ENCODE peak calls at places on chromosome 2, in seven cellular contexts. R, U, B, E, Z, D and H are unnamed samples.

GRCh38 chr2:117359266-117359970 is 455.1 kb upstream of the DDX18 start:
- DNase-seq in D (no peak), U (no peak), B (no peak), E (no peak), Z (no peak), R (peak), H (no peak)

GRCh38 chr2:219309278-219309677 is at the start of gene PTPRN:
- DNase-seq in B (no peak), E (no peak), D (no peak), R (peak), U (no peak), Z (no peak), H (no peak)

GRCh38 chr2:98461650-98462049 is 17.0 kb downstream of the INPP4A start:
- DNase-seq in E (no peak), U (no peak), Z (no peak), D (no peak), R (no peak), B (peak), H (no peak)

GRCh38 chr2:20015482-20016083 is 3.1 kb upstream of the MATN3 start:
- DNase-seq in Z (peak), B (no peak), E (no peak), R (peak), U (no peak), D (no peak), H (no peak)

GRCh38 chr2:101949304-101949703 is 42.5 kb upstream of the IL1R2 start:
- DNase-seq in U (no peak), Z (peak), R (no peak), D (peak), B (no peak), E (no peak), H (no peak)

GRCh38 chr2:14516844-14517243 is 115.7 kb upstream of the LRATD1 start:
- DNase-seq in Z (no peak), R (no peak), B (no peak), U (peak), D (no peak), E (no peak), H (no peak)

GRCh38 chr2:172438064-172438421 is 10.7 kb downstream of the ITGA6 start:
- DNase-seq in B (no peak), E (no peak), U (no peak), D (peak), R (no peak), Z (peak), H (no peak)

GRCh38 chr2:101673920-101674319 is 23.6 kb upstream of the MAP4K4 start:
- DNase-seq in B (no peak), Z (no peak), R (no peak), E (no peak), U (no peak), D (no peak), H (no peak)

GRCh38 chr2:182142062-182142461 is 156.4 kb downstream of the PPP1R1C start:
- DNase-seq in E (no peak), R (no peak), Z (no peak), B (no peak), D (no peak), U (no peak), H (no peak)

GRCh38 chr2:141878016-141878415 is 252.8 kb downstream of the LRP1B start:
- DNase-seq in B (no peak), Z (no peak), D (no peak), E (no peak), R (no peak), U (no peak), H (no peak)

GRCh38 chr2:236956641-236957040 is 129.0 kb upstream of the COPS8 start:
- DNase-seq in U (no peak), Z (no peak), E (no peak), B (no peak), R (no peak), D (no peak), H (no peak)

GRCh38 chr2:176129013-176129796 is at the start of gene HOXD8:
- DNase-seq in U (peak), D (no peak), E (peak), R (peak), Z (peak), B (no peak), H (peak)

GRCh38 chr2:182763311-182763912 is 47.4 kb downstream of the DNAJC10 start:
- DNase-seq in D (peak), R (peak), U (no peak), B (no peak), Z (peak), E (no peak), H (no peak)